ENCODE peak calls at places on chromosomes 2 and 18, in ten cellular contexts. M is HCT116, X is nephron progenitor cell, Q is HepG2, T is GM12865, Y is osteocyte, C is mucosa of descending colon, B is cardiac fibroblast, P is cardiac muscle cell, Z is K562. R is an unnamed sample.
A peak's percentile ranks its signal among the peaks of the same experiment; 100 is the strongest.

GRCh38 chr2:172178035-172178434 is 75.3 kb upstream of the DLX2 start:
- DNase-seq in M (no peak), X (no peak), Q (no peak), T (no peak), Y (no peak), C (no peak), B (peak; percentile 19), P (no peak), Z (no peak), R (no peak)

GRCh38 chr18:70931942-70932814 is 643.3 kb downstream of the SOCS6 start:
- DNase-seq in M (no peak), X (no peak), Q (peak; percentile 3), T (peak; percentile 9), Y (no peak), C (peak; percentile 33), B (peak; percentile 73), P (peak; percentile 48), Z (peak; percentile 3), R (no peak)

GRCh38 chr18:54806526-54806925 is 21.8 kb upstream of the RAB27B start:
- DNase-seq in M (no peak), X (no peak), Q (no peak), T (no peak), Y (no peak), C (no peak), B (peak; percentile 67), P (no peak), Z (no peak), R (no peak)

GRCh38 chr2:223901311-223901710 is 43.8 kb downstream of the WDFY1 start:
- DNase-seq in M (no peak), X (no peak), Q (no peak), T (no peak), Y (no peak), C (no peak), B (no peak), P (no peak), Z (no peak), R (no peak)

GRCh38 chr2:219417374-219417773 is 803 bp upstream of the DES start:
- DNase-seq in M (no peak), X (no peak), Q (no peak), T (no peak), Y (no peak), C (no peak), B (no peak), P (no peak), Z (no peak), R (no peak)

GRCh38 chr2:30611572-30611971 is 164.5 kb downstream of the LCLAT1 start:
- DNase-seq in M (no peak), X (no peak), Q (no peak), T (no peak), Y (no peak), C (no peak), B (peak; percentile 28), P (peak; percentile 81), Z (no peak), R (no peak)

GRCh38 chr2:241314181-241314932 is 1.1 kb downstream of the HDLBP start:
- DNase-seq in M (peak; percentile 8), X (no peak), Q (peak; percentile 62), T (no peak), Y (no peak), C (no peak), B (peak; percentile 71), P (no peak), Z (no peak), R (no peak)

GRCh38 chr2:146678516-146678915 is 1166.3 kb upstream of the ACVR2A start:
- DNase-seq in M (no peak), X (no peak), Q (no peak), T (no peak), Y (no peak), C (no peak), B (no peak), P (peak; percentile 10), Z (no peak), R (no peak)

GRCh38 chr2:171287606-171288005 is 126.9 kb upstream of the TLK1 start:
- DNase-seq in M (no peak), X (no peak), Q (no peak), T (no peak), Y (no peak), C (no peak), B (peak; percentile 9), P (no peak), Z (no peak), R (no peak)

GRCh38 chr18:54223568-54224241 is 764 bp downstream of the MBD2 start:
- DNase-seq in M (peak; percentile 59), X (peak; percentile 42), Q (no peak), T (peak; percentile 77), Y (no peak), C (peak; percentile 95), B (peak; percentile 93), P (peak; percentile 48), Z (peak; percentile 54), R (peak; percentile 80)

GRCh38 chr2:20812779-20813178 is 10.1 kb downstream of the LDAH start:
- DNase-seq in M (no peak), X (no peak), Q (no peak), T (no peak), Y (no peak), C (no peak), B (no peak), P (no peak), Z (no peak), R (no peak)

GRCh38 chr18:23879126-23879525 is 135.4 kb upstream of the TTC39C start:
- DNase-seq in M (no peak), X (no peak), Q (no peak), T (no peak), Y (no peak), C (no peak), B (no peak), P (no peak), Z (no peak), R (no peak)

GRCh38 chr2:159600752-159601151 is 15.6 kb downstream of the BAZ2B start:
- DNase-seq in M (peak; percentile 80), X (no peak), Q (peak; percentile 29), T (no peak), Y (no peak), C (no peak), B (peak; percentile 76), P (no peak), Z (peak; percentile 24), R (no peak)

GRCh38 chr2:150802648-150803047 is 315.2 kb upstream of the RND3 start:
- DNase-seq in M (no peak), X (no peak), Q (no peak), T (no peak), Y (no peak), C (no peak), B (no peak), P (no peak), Z (no peak), R (no peak)

GRCh38 chr2:15023231-15023630 is 390.7 kb downstream of the LRATD1 start:
- DNase-seq in M (no peak), X (no peak), Q (no peak), T (no peak), Y (no peak), C (no peak), B (peak; percentile 12), P (no peak), Z (no peak), R (no peak)

GRCh38 chr2:3142210-3142609 is 235.4 kb downstream of the EIPR1 start:
- DNase-seq in M (no peak), X (no peak), Q (no peak), T (no peak), Y (peak; percentile 72), C (no peak), B (no peak), P (no peak), Z (no peak), R (no peak)

GRCh38 chr2:85794491-85795121 is 40.8 kb downstream of the ATOH8 start:
- DNase-seq in M (no peak), X (no peak), Q (no peak), T (no peak), Y (no peak), C (no peak), B (no peak), P (peak; percentile 24), Z (no peak), R (no peak)

DNA sequence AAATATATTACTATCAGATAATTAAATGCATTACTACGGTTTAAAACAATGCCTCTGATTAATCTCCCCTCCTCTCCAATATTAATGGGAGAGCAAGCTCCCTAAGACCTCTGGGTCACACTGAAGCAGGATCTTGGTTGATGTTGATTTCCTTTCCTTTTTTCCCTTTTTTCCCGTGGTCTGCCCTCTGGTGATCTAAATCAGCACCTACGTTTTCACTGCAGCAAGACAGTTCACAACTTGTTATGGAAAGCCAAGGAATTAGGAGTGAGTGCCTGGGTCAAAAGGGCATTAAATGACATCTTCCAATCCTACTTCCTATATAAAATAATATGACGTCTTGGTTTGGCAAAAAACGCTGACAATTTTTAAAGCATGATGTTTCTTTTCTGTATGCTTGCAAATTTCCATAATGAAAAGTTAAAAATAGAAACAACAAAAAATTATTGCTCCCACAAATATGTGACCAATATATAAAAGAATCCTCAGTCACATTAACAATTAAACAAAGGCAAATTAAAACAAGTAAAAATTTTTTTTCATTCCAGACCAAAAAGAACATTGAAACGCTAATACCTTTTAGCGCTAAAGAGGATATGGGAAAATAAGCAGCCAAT is 7.9 kb upstream of the CFAP36 start:
- DNase-seq in M (peak; percentile 38), X (peak; percentile 22), Q (peak; percentile 58), T (no peak), Y (no peak), C (no peak), B (peak; percentile 67), P (peak; percentile 16), Z (peak; percentile 53), R (no peak)
- TF ChIP-seq CTCF in M (peak; percentile 58), X (peak; percentile 39), Q (peak; percentile 77), T (no peak), Y (peak; percentile 58), C (no peak), B (peak; percentile 55), P (peak; percentile 59), Z (peak; percentile 40), R (no peak)

GRCh38 chr2:210502997-210503621 is 26.6 kb upstream of the LANCL1 start:
- DNase-seq in M (peak; percentile 13), X (peak; percentile 32), Q (peak; percentile 47), T (peak; percentile 32), Y (no peak), C (peak; percentile 63), B (peak; percentile 71), P (peak; percentile 41), Z (peak; percentile 41), R (peak; percentile 46)
- TF ChIP-seq CTCF in M (peak; percentile 89), X (peak; percentile 59), Q (peak; percentile 90), T (peak; percentile 92), Y (peak; percentile 78), C (peak; percentile 82), B (peak; percentile 89), P (peak; percentile 98), Z (peak; percentile 49), R (peak; percentile 81)

DNA sequence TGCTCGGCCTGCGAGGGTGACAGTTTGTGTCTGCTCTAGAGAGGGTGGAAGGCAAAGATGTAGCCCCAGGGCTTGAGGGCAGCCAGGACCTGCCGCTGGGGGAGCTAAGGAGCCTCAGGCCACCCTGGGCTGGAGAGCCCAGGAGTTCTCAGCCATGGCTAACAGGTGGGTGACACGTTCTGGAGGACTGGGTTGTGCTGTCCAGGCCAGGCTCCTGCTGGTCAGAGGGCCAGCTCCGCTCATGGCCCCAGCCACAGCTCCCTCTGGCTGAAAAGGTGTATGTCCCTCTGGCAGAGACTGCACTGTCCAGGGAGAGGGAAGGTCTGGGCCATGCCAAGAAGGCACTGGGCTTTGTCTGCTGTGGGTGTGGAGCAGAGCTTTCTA is 19.2 kb downstream of the TMEM185B start:
- DNase-seq in M (no peak), X (no peak), Q (peak; percentile 45), T (no peak), Y (peak; percentile 73), C (no peak), B (no peak), P (no peak), Z (peak; percentile 51), R (no peak)
- TF ChIP-seq CTCF in M (no peak), X (no peak), Q (peak; percentile 75), T (no peak), Y (no peak), C (no peak), B (no peak), P (peak; percentile 20), Z (peak; percentile 61), R (no peak)

GRCh38 chr2:102342888-102343287 is 12.7 kb upstream of the IL18R1 start:
- DNase-seq in M (no peak), X (no peak), Q (no peak), T (no peak), Y (no peak), C (no peak), B (peak; percentile 40), P (no peak), Z (no peak), R (no peak)
- TF ChIP-seq CTCF in M (no peak), X (no peak), Q (no peak), T (no peak), Y (no peak), C (no peak), B (peak; percentile 41), P (peak; percentile 27), Z (peak; percentile 16), R (no peak)

R was measured in activated CD8-positive, alpha-beta T cell treated with anti-CD3 and anti-CD28 coated beads for 36 hours.